ENCODE peak calls at places on chromosomes 11 and 22, in ten cellular contexts. One of them, this sample, is unnamed.

GRCh38 chr11:104837969-104838639 is 60.2 kb downstream of the CASP12 start:
- DNase-seq in A549: no peak
- DNase-seq in body of pancreas: no peak
- DNase-seq in Caco-2: no peak
- DNase-seq in GM12865: no peak
- DNase-seq in pancreas: no peak
- DNase-seq in fibroblast of pulmonary artery: no peak
- DNase-seq in astrocyte of the cerebellum: no peak
- DNase-seq in prostate gland: no peak
- DNase-seq in HCT116: no peak
- DNase-seq in this sample: no peak

GRCh38 chr11:74030668-74031309 is 21.9 kb upstream of the UCP3 start:
- DNase-seq in A549: no peak
- DNase-seq in body of pancreas: no peak
- DNase-seq in Caco-2: no peak
- DNase-seq in GM12865: peak; percentile 22
- DNase-seq in pancreas: no peak
- DNase-seq in fibroblast of pulmonary artery: no peak
- DNase-seq in astrocyte of the cerebellum: no peak
- DNase-seq in prostate gland: no peak
- DNase-seq in HCT116: no peak
- DNase-seq in this sample: no peak

GRCh38 chr11:64245401-64245796 is 1.3 kb downstream of the PPP1R14B start:
- DNase-seq in A549: no peak
- DNase-seq in body of pancreas: peak; percentile 89
- DNase-seq in Caco-2: no peak
- DNase-seq in GM12865: peak; percentile 53
- DNase-seq in pancreas: peak; percentile 91
- DNase-seq in fibroblast of pulmonary artery: no peak
- DNase-seq in astrocyte of the cerebellum: no peak
- DNase-seq in prostate gland: no peak
- DNase-seq in HCT116: no peak
- DNase-seq in this sample: no peak

GRCh38 chr11:12100429-12100828 is 10.0 kb upstream of the MICAL2 start:
- DNase-seq in A549: no peak
- DNase-seq in body of pancreas: no peak
- DNase-seq in Caco-2: no peak
- DNase-seq in GM12865: no peak
- DNase-seq in pancreas: no peak
- DNase-seq in fibroblast of pulmonary artery: no peak
- DNase-seq in astrocyte of the cerebellum: no peak
- DNase-seq in prostate gland: no peak
- DNase-seq in HCT116: no peak
- DNase-seq in this sample: no peak

GRCh38 chr22:49724030-49724892 is 103.4 kb downstream of the BRD1 start:
- DNase-seq in A549: no peak
- DNase-seq in body of pancreas: no peak
- DNase-seq in Caco-2: no peak
- DNase-seq in GM12865: no peak
- DNase-seq in pancreas: peak; percentile 39
- DNase-seq in fibroblast of pulmonary artery: no peak
- DNase-seq in astrocyte of the cerebellum: no peak
- DNase-seq in prostate gland: no peak
- DNase-seq in HCT116: no peak
- DNase-seq in this sample: no peak

GRCh38 chr11:46695345-46696211 is 4.8 kb downstream of the ARHGAP1 start:
- DNase-seq in A549: no peak
- DNase-seq in body of pancreas: no peak
- DNase-seq in Caco-2: no peak
- DNase-seq in GM12865: no peak
- DNase-seq in pancreas: no peak
- DNase-seq in fibroblast of pulmonary artery: no peak
- DNase-seq in astrocyte of the cerebellum: no peak
- DNase-seq in prostate gland: no peak
- DNase-seq in HCT116: no peak
- DNase-seq in this sample: no peak

GRCh38 chr22:38770257-38770949 is 14.6 kb upstream of the SUN2 start:
- DNase-seq in A549: no peak
- DNase-seq in body of pancreas: no peak
- DNase-seq in Caco-2: no peak
- DNase-seq in GM12865: no peak
- DNase-seq in pancreas: no peak
- DNase-seq in fibroblast of pulmonary artery: no peak
- DNase-seq in astrocyte of the cerebellum: no peak
- DNase-seq in prostate gland: no peak
- DNase-seq in HCT116: no peak
- DNase-seq in this sample: no peak

GRCh38 chr11:129894281-129895125 is 875 bp downstream of the NFRKB start:
- DNase-seq in A549: no peak
- DNase-seq in body of pancreas: no peak
- DNase-seq in Caco-2: no peak
- DNase-seq in GM12865: peak; percentile 33
- DNase-seq in pancreas: no peak
- DNase-seq in fibroblast of pulmonary artery: no peak
- DNase-seq in astrocyte of the cerebellum: no peak
- DNase-seq in prostate gland: no peak
- DNase-seq in HCT116: no peak
- DNase-seq in this sample: no peak

GRCh38 chr11:119148855-119149370 is at the start of gene ABCG4:
- DNase-seq in A549: no peak
- DNase-seq in body of pancreas: peak; percentile 35
- DNase-seq in Caco-2: no peak
- DNase-seq in GM12865: no peak
- DNase-seq in pancreas: peak; percentile 73
- DNase-seq in fibroblast of pulmonary artery: no peak
- DNase-seq in astrocyte of the cerebellum: no peak
- DNase-seq in prostate gland: no peak
- DNase-seq in HCT116: no peak
- DNase-seq in this sample: no peak

GRCh38 chr11:18669211-18669593 is 29.4 kb upstream of the TMEM86A start:
- DNase-seq in A549: no peak
- DNase-seq in body of pancreas: no peak
- DNase-seq in Caco-2: no peak
- DNase-seq in GM12865: no peak
- DNase-seq in pancreas: no peak
- DNase-seq in fibroblast of pulmonary artery: no peak
- DNase-seq in astrocyte of the cerebellum: no peak
- DNase-seq in prostate gland: no peak
- DNase-seq in HCT116: peak; percentile 46
- DNase-seq in this sample: no peak

GRCh38 chr11:64814712-64815187 is 4.4 kb upstream of the MEN1 start:
- DNase-seq in A549: no peak
- DNase-seq in body of pancreas: no peak
- DNase-seq in Caco-2: no peak
- DNase-seq in GM12865: peak; percentile 95
- DNase-seq in pancreas: no peak
- DNase-seq in fibroblast of pulmonary artery: no peak
- DNase-seq in astrocyte of the cerebellum: no peak
- DNase-seq in prostate gland: no peak
- DNase-seq in HCT116: no peak
- DNase-seq in this sample: peak; percentile 74

GRCh38 chr11:132211479-132211878 is 841.1 kb downstream of the NTM start:
- DNase-seq in A549: no peak
- DNase-seq in body of pancreas: no peak
- DNase-seq in Caco-2: no peak
- DNase-seq in GM12865: no peak
- DNase-seq in pancreas: no peak
- DNase-seq in fibroblast of pulmonary artery: no peak
- DNase-seq in astrocyte of the cerebellum: no peak
- DNase-seq in prostate gland: no peak
- DNase-seq in HCT116: no peak
- DNase-seq in this sample: no peak

GRCh38 chr11:108246885-108247284 is 24.0 kb downstream of the ATM start:
- DNase-seq in A549: no peak
- DNase-seq in body of pancreas: no peak
- DNase-seq in Caco-2: no peak
- DNase-seq in GM12865: no peak
- DNase-seq in pancreas: no peak
- DNase-seq in fibroblast of pulmonary artery: no peak
- DNase-seq in astrocyte of the cerebellum: no peak
- DNase-seq in prostate gland: no peak
- DNase-seq in HCT116: no peak
- DNase-seq in this sample: no peak

GRCh38 chr11:68021167-68021787 is 9.2 kb upstream of the NDUFS8 start:
- DNase-seq in A549: no peak
- DNase-seq in body of pancreas: peak; percentile 71
- DNase-seq in Caco-2: no peak
- DNase-seq in GM12865: no peak
- DNase-seq in pancreas: peak; percentile 85
- DNase-seq in fibroblast of pulmonary artery: no peak
- DNase-seq in astrocyte of the cerebellum: no peak
- DNase-seq in prostate gland: no peak
- DNase-seq in HCT116: no peak
- DNase-seq in this sample: no peak

DNA sequence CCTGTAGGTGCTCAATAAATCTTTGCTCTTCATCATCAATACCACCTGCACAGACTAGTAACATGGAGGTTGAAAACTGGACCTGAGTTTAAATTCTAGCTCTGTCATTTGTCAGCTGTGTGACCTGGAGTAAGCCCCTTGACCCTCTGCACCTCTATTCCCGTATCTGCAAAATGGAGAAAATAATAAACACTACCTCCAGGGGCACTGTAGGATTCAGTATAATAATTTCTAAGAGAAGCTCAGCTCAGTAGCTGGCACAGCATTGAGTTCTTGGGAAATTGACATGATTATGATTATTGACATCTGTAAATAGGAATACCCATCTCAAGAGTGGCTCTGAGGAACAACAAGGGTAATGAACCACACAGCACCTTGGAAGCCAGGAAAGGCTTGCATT is 78.4 kb downstream of the MN1 start:
- DNase-seq in A549: no peak
- DNase-seq in body of pancreas: no peak
- DNase-seq in Caco-2: no peak
- DNase-seq in GM12865: no peak
- DNase-seq in pancreas: no peak
- DNase-seq in fibroblast of pulmonary artery: no peak
- DNase-seq in astrocyte of the cerebellum: no peak
- DNase-seq in prostate gland: no peak
- DNase-seq in HCT116: no peak
- DNase-seq in this sample: no peak
- TF ChIP-seq CTCF in A549: peak; percentile 24
- TF ChIP-seq CTCF in body of pancreas: no peak
- TF ChIP-seq CTCF in Caco-2: no peak
- TF ChIP-seq CTCF in GM12865: no peak
- TF ChIP-seq CTCF in pancreas: no peak
- TF ChIP-seq CTCF in fibroblast of pulmonary artery: peak; percentile 23
- TF ChIP-seq CTCF in astrocyte of the cerebellum: no peak
- TF ChIP-seq CTCF in prostate gland: no peak
- TF ChIP-seq CTCF in HCT116: peak; percentile 13
- TF ChIP-seq CTCF in this sample: no peak

DNA sequence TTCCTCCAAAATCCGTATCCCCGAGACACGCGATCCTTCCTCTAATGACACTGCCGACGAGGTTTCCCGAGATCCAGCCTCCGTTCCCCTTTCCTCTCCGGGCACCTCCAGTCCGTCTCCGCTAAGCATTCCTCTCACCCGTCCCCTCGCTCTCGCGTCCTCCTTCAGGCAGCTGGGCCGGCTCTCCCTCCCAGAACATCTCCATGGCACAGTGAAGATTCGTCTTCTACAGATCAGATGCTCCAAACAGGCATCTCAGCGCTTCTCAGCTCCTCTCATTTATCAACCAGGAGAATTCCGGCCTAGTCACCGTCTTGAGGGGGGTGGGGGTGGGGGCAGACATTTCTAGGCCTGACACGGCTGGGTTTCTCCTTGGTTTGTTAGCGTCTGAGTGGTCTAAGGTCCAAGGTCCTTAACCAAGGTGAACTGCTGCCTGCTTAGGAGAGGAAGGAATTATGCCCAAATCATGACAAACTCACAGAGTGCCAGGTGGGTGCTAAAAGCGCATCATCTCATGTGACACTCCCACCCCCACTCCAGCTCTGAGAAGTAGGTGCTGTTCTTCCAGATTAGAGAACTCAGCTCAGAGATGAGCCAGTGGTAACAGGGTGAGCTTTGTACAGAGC is at the start of gene SPTBN2:
- DNase-seq in A549: no peak
- DNase-seq in body of pancreas: peak; percentile 22
- DNase-seq in Caco-2: peak; percentile 48
- DNase-seq in GM12865: no peak
- DNase-seq in pancreas: no peak
- DNase-seq in fibroblast of pulmonary artery: no peak
- DNase-seq in astrocyte of the cerebellum: no peak
- DNase-seq in prostate gland: no peak
- DNase-seq in HCT116: no peak
- DNase-seq in this sample: no peak
- H3K4me3 ChIP-seq in A549: peak within 1 kb of the TSS; percentile 75
- H3K4me3 ChIP-seq in body of pancreas: peak within 1 kb of the TSS; percentile 30
- H3K4me3 ChIP-seq in Caco-2: peak within 1 kb of the TSS; percentile 35
- H3K4me3 ChIP-seq in GM12865: no peak within 1 kb of the TSS
- H3K4me3 ChIP-seq in pancreas: peak within 1 kb of the TSS; percentile 23
- H3K4me3 ChIP-seq in fibroblast of pulmonary artery: peak within 1 kb of the TSS; percentile 24
- H3K4me3 ChIP-seq in astrocyte of the cerebellum: peak within 1 kb of the TSS; percentile 40
- H3K4me3 ChIP-seq in prostate gland: peak within 1 kb of the TSS; percentile 50
- H3K4me3 ChIP-seq in HCT116: peak within 1 kb of the TSS; percentile 40
- H3K4me3 ChIP-seq in this sample: peak within 1 kb of the TSS; percentile 38

GRCh38 chr11:126062679-126063509 is at the start of gene CDON:
- DNase-seq in A549: peak; percentile 95
- DNase-seq in body of pancreas: peak; percentile 97
- DNase-seq in Caco-2: peak; percentile 95
- DNase-seq in GM12865: peak; percentile 96
- DNase-seq in pancreas: peak; percentile 97
- DNase-seq in fibroblast of pulmonary artery: peak; percentile 92
- DNase-seq in astrocyte of the cerebellum: peak; percentile 75
- DNase-seq in prostate gland: peak; percentile 92
- DNase-seq in HCT116: peak; percentile 87
- DNase-seq in this sample: peak; percentile 67
- TF ChIP-seq CTCF in A549: no peak
- TF ChIP-seq CTCF in body of pancreas: peak; percentile 8
- TF ChIP-seq CTCF in Caco-2: peak; percentile 6
- TF ChIP-seq CTCF in GM12865: peak; percentile 4
- TF ChIP-seq CTCF in pancreas: no peak
- TF ChIP-seq CTCF in fibroblast of pulmonary artery: no peak
- TF ChIP-seq CTCF in astrocyte of the cerebellum: no peak
- TF ChIP-seq CTCF in prostate gland: peak; percentile 25
- TF ChIP-seq CTCF in HCT116: no peak
- TF ChIP-seq CTCF in this sample: no peak

DNA sequence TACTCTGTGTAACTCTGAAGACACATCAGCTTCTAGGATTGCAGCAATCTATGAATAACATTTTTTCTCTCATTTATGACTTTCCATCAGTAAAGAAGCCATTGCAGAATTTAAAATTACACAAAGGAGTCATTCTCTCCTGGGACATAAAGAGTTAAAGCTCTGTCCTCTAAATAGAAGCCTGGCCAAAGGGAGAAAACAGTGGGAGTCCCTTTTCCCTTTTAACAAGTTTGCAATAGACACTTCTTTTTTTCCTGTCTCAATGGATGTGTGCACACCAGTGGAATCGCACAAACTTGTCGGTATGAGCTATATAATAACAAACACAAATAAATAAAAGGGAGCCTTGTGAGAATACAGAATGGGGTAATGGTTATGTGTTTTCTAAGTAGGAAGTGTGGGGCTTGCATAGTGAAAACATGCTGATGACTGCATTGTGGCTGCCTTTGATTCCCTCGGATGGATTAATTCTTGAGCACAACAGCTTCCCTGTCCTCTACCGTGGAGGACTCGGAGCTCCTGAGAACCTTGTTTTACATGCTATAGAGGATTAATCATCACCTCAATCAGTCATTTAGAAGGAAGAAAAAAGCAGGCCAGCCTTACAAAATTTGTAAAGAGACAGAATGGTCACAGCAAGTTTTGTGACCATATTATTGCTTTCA is 131.9 kb downstream of the WNT7B start:
- DNase-seq in A549: no peak
- DNase-seq in body of pancreas: no peak
- DNase-seq in Caco-2: no peak
- DNase-seq in GM12865: no peak
- DNase-seq in pancreas: no peak
- DNase-seq in fibroblast of pulmonary artery: no peak
- DNase-seq in astrocyte of the cerebellum: no peak
- DNase-seq in prostate gland: no peak
- DNase-seq in HCT116: no peak
- DNase-seq in this sample: no peak
- H3K4me3 ChIP-seq in A549: no peak overlapping the region
- H3K4me3 ChIP-seq in body of pancreas: no peak overlapping the region
- H3K4me3 ChIP-seq in Caco-2: no peak overlapping the region
- H3K4me3 ChIP-seq in GM12865: no peak overlapping the region
- H3K4me3 ChIP-seq in pancreas: no peak overlapping the region
- H3K4me3 ChIP-seq in fibroblast of pulmonary artery: no peak overlapping the region
- H3K4me3 ChIP-seq in astrocyte of the cerebellum: no peak overlapping the region
- H3K4me3 ChIP-seq in prostate gland: no peak overlapping the region
- H3K4me3 ChIP-seq in HCT116: no peak overlapping the region
- H3K4me3 ChIP-seq in this sample: no peak overlapping the region